ENCODE peak calls at places on chromosomes 7 and 10, in ten cellular contexts. One of them, this sample, is unnamed.

GRCh38 chr7:104207348-104207730 is 474 bp downstream of the ORC5 start:
- DNase-seq in amniotic stem cell: no peak
- DNase-seq in effector CD4-positive, alpha-beta T cell: no peak
- DNase-seq in stimulated activated CD8-positive, alpha-beta memory T cell treated with anti-CD3 and anti-CD28 coated beads, Interleukin-4, amount 100 ng/mL, for 1 hour: no peak
- DNase-seq in KG1: no peak
- DNase-seq in stimulated activated CD4-positive, alpha-beta T cell treated with anti-CD3 and anti-CD28 coated beads, Interleukin-2, amount 100 ng/mL, for 24 hours: no peak
- DNase-seq in aorta: no peak
- DNase-seq in T-helper 1 cell: no peak
- DNase-seq in brain microvascular endothelial cell: no peak
- DNase-seq in sigmoid colon: no peak
- DNase-seq in this sample: no peak

GRCh38 chr7:140262242-140262903 is 85.6 kb upstream of the KDM7A start:
- DNase-seq in KG1: no peak
- DNase-seq in brain microvascular endothelial cell: no peak
- DNase-seq in sigmoid colon: peak; percentile 29
- DNase-seq in stimulated activated CD8-positive, alpha-beta memory T cell treated with anti-CD3 and anti-CD28 coated beads, Interleukin-4, amount 100 ng/mL, for 1 hour: no peak
- DNase-seq in effector CD4-positive, alpha-beta T cell: no peak
- DNase-seq in stimulated activated CD4-positive, alpha-beta T cell treated with anti-CD3 and anti-CD28 coated beads, Interleukin-2, amount 100 ng/mL, for 24 hours: no peak
- DNase-seq in aorta: no peak
- DNase-seq in amniotic stem cell: no peak
- DNase-seq in T-helper 1 cell: no peak
- DNase-seq in this sample: no peak

GRCh38 chr10:103803941-103804340 is 51.4 kb downstream of the SH3PXD2A start:
- DNase-seq in brain microvascular endothelial cell: no peak
- DNase-seq in amniotic stem cell: no peak
- DNase-seq in KG1: no peak
- DNase-seq in aorta: no peak
- DNase-seq in effector CD4-positive, alpha-beta T cell: no peak
- DNase-seq in stimulated activated CD8-positive, alpha-beta memory T cell treated with anti-CD3 and anti-CD28 coated beads, Interleukin-4, amount 100 ng/mL, for 1 hour: no peak
- DNase-seq in sigmoid colon: no peak
- DNase-seq in stimulated activated CD4-positive, alpha-beta T cell treated with anti-CD3 and anti-CD28 coated beads, Interleukin-2, amount 100 ng/mL, for 24 hours: peak; percentile 6
- DNase-seq in T-helper 1 cell: no peak
- DNase-seq in this sample: no peak

GRCh38 chr7:70435634-70436033 is 696.3 kb upstream of the GALNT17 start:
- DNase-seq in aorta: no peak
- DNase-seq in stimulated activated CD4-positive, alpha-beta T cell treated with anti-CD3 and anti-CD28 coated beads, Interleukin-2, amount 100 ng/mL, for 24 hours: no peak
- DNase-seq in brain microvascular endothelial cell: no peak
- DNase-seq in effector CD4-positive, alpha-beta T cell: no peak
- DNase-seq in stimulated activated CD8-positive, alpha-beta memory T cell treated with anti-CD3 and anti-CD28 coated beads, Interleukin-4, amount 100 ng/mL, for 1 hour: no peak
- DNase-seq in KG1: no peak
- DNase-seq in T-helper 1 cell: no peak
- DNase-seq in sigmoid colon: no peak
- DNase-seq in amniotic stem cell: no peak
- DNase-seq in this sample: no peak

GRCh38 chr10:125151824-125152634 is 8.3 kb downstream of the CTBP2 start:
- DNase-seq in brain microvascular endothelial cell: no peak
- DNase-seq in stimulated activated CD4-positive, alpha-beta T cell treated with anti-CD3 and anti-CD28 coated beads, Interleukin-2, amount 100 ng/mL, for 24 hours: no peak
- DNase-seq in effector CD4-positive, alpha-beta T cell: no peak
- DNase-seq in aorta: peak; percentile 77
- DNase-seq in sigmoid colon: no peak
- DNase-seq in T-helper 1 cell: no peak
- DNase-seq in amniotic stem cell: no peak
- DNase-seq in stimulated activated CD8-positive, alpha-beta memory T cell treated with anti-CD3 and anti-CD28 coated beads, Interleukin-4, amount 100 ng/mL, for 1 hour: no peak
- DNase-seq in KG1: no peak
- DNase-seq in this sample: no peak

GRCh38 chr7:34158311-34158710 is 253.0 kb downstream of the BMPER start:
- DNase-seq in brain microvascular endothelial cell: no peak
- DNase-seq in aorta: no peak
- DNase-seq in effector CD4-positive, alpha-beta T cell: no peak
- DNase-seq in amniotic stem cell: no peak
- DNase-seq in stimulated activated CD8-positive, alpha-beta memory T cell treated with anti-CD3 and anti-CD28 coated beads, Interleukin-4, amount 100 ng/mL, for 1 hour: no peak
- DNase-seq in sigmoid colon: peak; percentile 81
- DNase-seq in KG1: no peak
- DNase-seq in stimulated activated CD4-positive, alpha-beta T cell treated with anti-CD3 and anti-CD28 coated beads, Interleukin-2, amount 100 ng/mL, for 24 hours: no peak
- DNase-seq in T-helper 1 cell: no peak
- DNase-seq in this sample: no peak

GRCh38 chr10:34286136-34286739 is 528.9 kb downstream of the PARD3 start:
- DNase-seq in stimulated activated CD4-positive, alpha-beta T cell treated with anti-CD3 and anti-CD28 coated beads, Interleukin-2, amount 100 ng/mL, for 24 hours: no peak
- DNase-seq in KG1: no peak
- DNase-seq in brain microvascular endothelial cell: no peak
- DNase-seq in effector CD4-positive, alpha-beta T cell: no peak
- DNase-seq in aorta: no peak
- DNase-seq in stimulated activated CD8-positive, alpha-beta memory T cell treated with anti-CD3 and anti-CD28 coated beads, Interleukin-4, amount 100 ng/mL, for 1 hour: no peak
- DNase-seq in sigmoid colon: no peak
- DNase-seq in T-helper 1 cell: no peak
- DNase-seq in amniotic stem cell: no peak
- DNase-seq in this sample: no peak

GRCh38 chr10:102227050-102227449 is 951 bp downstream of the ELOVL3 start:
- DNase-seq in brain microvascular endothelial cell: no peak
- DNase-seq in T-helper 1 cell: no peak
- DNase-seq in aorta: no peak
- DNase-seq in stimulated activated CD4-positive, alpha-beta T cell treated with anti-CD3 and anti-CD28 coated beads, Interleukin-2, amount 100 ng/mL, for 24 hours: no peak
- DNase-seq in amniotic stem cell: no peak
- DNase-seq in sigmoid colon: no peak
- DNase-seq in effector CD4-positive, alpha-beta T cell: no peak
- DNase-seq in KG1: no peak
- DNase-seq in stimulated activated CD8-positive, alpha-beta memory T cell treated with anti-CD3 and anti-CD28 coated beads, Interleukin-4, amount 100 ng/mL, for 1 hour: no peak
- DNase-seq in this sample: no peak

GRCh38 chr10:33155720-33156638 is 178.5 kb downstream of the NRP1 start:
- DNase-seq in sigmoid colon: no peak
- DNase-seq in aorta: no peak
- DNase-seq in amniotic stem cell: peak; percentile 20
- DNase-seq in stimulated activated CD8-positive, alpha-beta memory T cell treated with anti-CD3 and anti-CD28 coated beads, Interleukin-4, amount 100 ng/mL, for 1 hour: no peak
- DNase-seq in effector CD4-positive, alpha-beta T cell: no peak
- DNase-seq in brain microvascular endothelial cell: peak; percentile 69
- DNase-seq in T-helper 1 cell: peak; percentile 33
- DNase-seq in stimulated activated CD4-positive, alpha-beta T cell treated with anti-CD3 and anti-CD28 coated beads, Interleukin-2, amount 100 ng/mL, for 24 hours: no peak
- DNase-seq in KG1: no peak
- DNase-seq in this sample: no peak